ENCODE peak calls at places on chromosomes 3 and 15, in five cellular contexts. One of them, this sample, is unnamed.

GRCh38 chr15:34759347-34759746 is 4.5 kb upstream of the GJD2 start:
- DNase-seq in stimulated activated CD4-positive, alpha-beta T cell treated with anti-CD3 and anti-CD28 coated beads, Interleukin-15, amount 100 ng/mL, for 24 hours: no peak
- DNase-seq in naive B cell: no peak
- DNase-seq in NCI-H1417: no peak
- DNase-seq in ovary: no peak
- DNase-seq in this sample: no peak

GRCh38 chr15:77282333-77282732 is 137.6 kb downstream of the PEAK1 start:
- DNase-seq in stimulated activated CD4-positive, alpha-beta T cell treated with anti-CD3 and anti-CD28 coated beads, Interleukin-15, amount 100 ng/mL, for 24 hours: no peak
- DNase-seq in naive B cell: no peak
- DNase-seq in NCI-H1417: no peak
- DNase-seq in ovary: peak
- DNase-seq in this sample: no peak

GRCh38 chr15:81419304-81419943 is 45.4 kb upstream of the TMC3 start:
- DNase-seq in stimulated activated CD4-positive, alpha-beta T cell treated with anti-CD3 and anti-CD28 coated beads, Interleukin-15, amount 100 ng/mL, for 24 hours: no peak
- DNase-seq in naive B cell: no peak
- DNase-seq in NCI-H1417: peak
- DNase-seq in ovary: no peak
- DNase-seq in this sample: no peak

GRCh38 chr3:128761392-128761791 is 35.4 kb downstream of the RAB7A start:
- DNase-seq in stimulated activated CD4-positive, alpha-beta T cell treated with anti-CD3 and anti-CD28 coated beads, Interleukin-15, amount 100 ng/mL, for 24 hours: no peak
- DNase-seq in naive B cell: no peak
- DNase-seq in NCI-H1417: no peak
- DNase-seq in ovary: no peak
- DNase-seq in this sample: no peak

GRCh38 chr3:58683001-58683845 is 16.6 kb upstream of the FAM3D start:
- DNase-seq in stimulated activated CD4-positive, alpha-beta T cell treated with anti-CD3 and anti-CD28 coated beads, Interleukin-15, amount 100 ng/mL, for 24 hours: peak
- DNase-seq in naive B cell: no peak
- DNase-seq in NCI-H1417: no peak
- DNase-seq in ovary: no peak
- DNase-seq in this sample: no peak

GRCh38 chr15:43776101-43776717 is 557 bp downstream of the ELL3 start:
- DNase-seq in stimulated activated CD4-positive, alpha-beta T cell treated with anti-CD3 and anti-CD28 coated beads, Interleukin-15, amount 100 ng/mL, for 24 hours: peak
- DNase-seq in naive B cell: peak
- DNase-seq in NCI-H1417: peak
- DNase-seq in ovary: peak
- DNase-seq in this sample: peak

GRCh38 chr3:194313642-194314430 is 37.3 kb downstream of the CPN2 start:
- DNase-seq in stimulated activated CD4-positive, alpha-beta T cell treated with anti-CD3 and anti-CD28 coated beads, Interleukin-15, amount 100 ng/mL, for 24 hours: no peak
- DNase-seq in naive B cell: no peak
- DNase-seq in NCI-H1417: no peak
- DNase-seq in ovary: peak
- DNase-seq in this sample: peak

GRCh38 chr3:184320099-184320445 is 5.7 kb downstream of the EIF4G1 start:
- DNase-seq in stimulated activated CD4-positive, alpha-beta T cell treated with anti-CD3 and anti-CD28 coated beads, Interleukin-15, amount 100 ng/mL, for 24 hours: peak
- DNase-seq in naive B cell: no peak
- DNase-seq in NCI-H1417: peak
- DNase-seq in ovary: peak
- DNase-seq in this sample: no peak

GRCh38 chr3:153658151-153658550 is 463.0 kb upstream of the ARHGEF26 start:
- DNase-seq in stimulated activated CD4-positive, alpha-beta T cell treated with anti-CD3 and anti-CD28 coated beads, Interleukin-15, amount 100 ng/mL, for 24 hours: no peak
- DNase-seq in naive B cell: no peak
- DNase-seq in NCI-H1417: no peak
- DNase-seq in ovary: no peak
- DNase-seq in this sample: no peak

GRCh38 chr3:77079988-77080585 is 40.2 kb downstream of the ROBO2 start:
- DNase-seq in stimulated activated CD4-positive, alpha-beta T cell treated with anti-CD3 and anti-CD28 coated beads, Interleukin-15, amount 100 ng/mL, for 24 hours: no peak
- DNase-seq in naive B cell: no peak
- DNase-seq in NCI-H1417: no peak
- DNase-seq in ovary: no peak
- DNase-seq in this sample: no peak

GRCh38 chr15:66098019-66098363 is 155.6 kb downstream of the MEGF11 start:
- DNase-seq in stimulated activated CD4-positive, alpha-beta T cell treated with anti-CD3 and anti-CD28 coated beads, Interleukin-15, amount 100 ng/mL, for 24 hours: no peak
- DNase-seq in naive B cell: no peak
- DNase-seq in NCI-H1417: no peak
- DNase-seq in ovary: no peak
- DNase-seq in this sample: no peak

GRCh38 chr3:177162742-177163141 is 34.5 kb downstream of the TBL1XR1 start:
- DNase-seq in stimulated activated CD4-positive, alpha-beta T cell treated with anti-CD3 and anti-CD28 coated beads, Interleukin-15, amount 100 ng/mL, for 24 hours: no peak
- DNase-seq in naive B cell: no peak
- DNase-seq in NCI-H1417: no peak
- DNase-seq in ovary: no peak
- DNase-seq in this sample: no peak

GRCh38 chr3:104031598-104031997 is 1335.1 kb upstream of the ALCAM start:
- DNase-seq in stimulated activated CD4-positive, alpha-beta T cell treated with anti-CD3 and anti-CD28 coated beads, Interleukin-15, amount 100 ng/mL, for 24 hours: no peak
- DNase-seq in naive B cell: no peak
- DNase-seq in NCI-H1417: no peak
- DNase-seq in ovary: no peak
- DNase-seq in this sample: no peak

GRCh38 chr3:127488740-127489139 is 101.8 kb downstream of the TPRA1 start:
- DNase-seq in stimulated activated CD4-positive, alpha-beta T cell treated with anti-CD3 and anti-CD28 coated beads, Interleukin-15, amount 100 ng/mL, for 24 hours: no peak
- DNase-seq in naive B cell: no peak
- DNase-seq in NCI-H1417: no peak
- DNase-seq in ovary: no peak
- DNase-seq in this sample: no peak

GRCh38 chr3:45109736-45110135 is 36.4 kb downstream of the CDCP1 start:
- DNase-seq in stimulated activated CD4-positive, alpha-beta T cell treated with anti-CD3 and anti-CD28 coated beads, Interleukin-15, amount 100 ng/mL, for 24 hours: no peak
- DNase-seq in naive B cell: no peak
- DNase-seq in NCI-H1417: no peak
- DNase-seq in ovary: no peak
- DNase-seq in this sample: no peak

GRCh38 chr3:125322166-125322565 is 53.0 kb downstream of the ZNF148 start:
- DNase-seq in stimulated activated CD4-positive, alpha-beta T cell treated with anti-CD3 and anti-CD28 coated beads, Interleukin-15, amount 100 ng/mL, for 24 hours: no peak
- DNase-seq in naive B cell: no peak
- DNase-seq in NCI-H1417: no peak
- DNase-seq in ovary: no peak
- DNase-seq in this sample: no peak

GRCh38 chr3:117059990-117060338 is 350.4 kb downstream of the TUSC7 start:
- DNase-seq in stimulated activated CD4-positive, alpha-beta T cell treated with anti-CD3 and anti-CD28 coated beads, Interleukin-15, amount 100 ng/mL, for 24 hours: no peak
- DNase-seq in naive B cell: no peak
- DNase-seq in NCI-H1417: peak
- DNase-seq in ovary: no peak
- DNase-seq in this sample: no peak

GRCh38 chr3:52781741-52782140 is 4.3 kb downstream of the ITIH1 start:
- DNase-seq in stimulated activated CD4-positive, alpha-beta T cell treated with anti-CD3 and anti-CD28 coated beads, Interleukin-15, amount 100 ng/mL, for 24 hours: no peak
- DNase-seq in naive B cell: no peak
- DNase-seq in NCI-H1417: no peak
- DNase-seq in ovary: no peak
- DNase-seq in this sample: no peak

GRCh38 chr15:61228025-61228901 is 839 bp downstream of the RORA start:
- DNase-seq in stimulated activated CD4-positive, alpha-beta T cell treated with anti-CD3 and anti-CD28 coated beads, Interleukin-15, amount 100 ng/mL, for 24 hours: peak
- DNase-seq in naive B cell: no peak
- DNase-seq in NCI-H1417: no peak
- DNase-seq in ovary: peak
- DNase-seq in this sample: no peak

GRCh38 chr3:128068156-128068620 is 16.0 kb downstream of the SEC61A1 start:
- DNase-seq in stimulated activated CD4-positive, alpha-beta T cell treated with anti-CD3 and anti-CD28 coated beads, Interleukin-15, amount 100 ng/mL, for 24 hours: peak
- DNase-seq in naive B cell: peak
- DNase-seq in NCI-H1417: no peak
- DNase-seq in ovary: no peak
- DNase-seq in this sample: peak

GRCh38 chr15:77921664-77922063 is 155.8 kb downstream of the TBC1D2B start:
- DNase-seq in stimulated activated CD4-positive, alpha-beta T cell treated with anti-CD3 and anti-CD28 coated beads, Interleukin-15, amount 100 ng/mL, for 24 hours: no peak
- DNase-seq in naive B cell: no peak
- DNase-seq in NCI-H1417: no peak
- DNase-seq in ovary: no peak
- DNase-seq in this sample: no peak

GRCh38 chr15:80803580-80804525 is 24.7 kb downstream of the CEMIP start:
- DNase-seq in stimulated activated CD4-positive, alpha-beta T cell treated with anti-CD3 and anti-CD28 coated beads, Interleukin-15, amount 100 ng/mL, for 24 hours: peak
- DNase-seq in naive B cell: no peak
- DNase-seq in NCI-H1417: no peak
- DNase-seq in ovary: no peak
- DNase-seq in this sample: peak

This sample was measured in activated naive CD4-positive, alpha-beta T cell treated with anti-CD3 and anti-CD28 coated beads, Interleukin-2, amount 10 ng/mL, durations not matched to agents 7 days and 5 days.